ENCODE peak calls at places on chromosome 17, in eight cellular contexts. One of them, this sample, is unnamed.

GRCh38 chr17:39867891-39868553 is at the start of gene ZPBP2:
- DNase-seq in K562: no peak
- DNase-seq in Panc1: no peak
- DNase-seq in mesothelial cell of epicardium: no peak
- DNase-seq in activated B cell treated with CpG ODN at 0.5 μM for 24 hours: peak; percentile 58
- DNase-seq in left ventricle myocardium inferior: no peak
- DNase-seq in transverse colon: peak; percentile 15
- DNase-seq in RWPE1: no peak
- DNase-seq in this sample: no peak

GRCh38 chr17:35931794-35932419 is 1.3 kb upstream of the RDM1 start:
- DNase-seq in RWPE1: no peak
- DNase-seq in left ventricle myocardium inferior: no peak
- DNase-seq in activated B cell treated with CpG ODN at 0.5 μM for 24 hours: no peak
- DNase-seq in Panc1: no peak
- DNase-seq in mesothelial cell of epicardium: no peak
- DNase-seq in K562: peak; percentile 55
- DNase-seq in transverse colon: no peak
- DNase-seq in this sample: no peak

GRCh38 chr17:38442548-38442947 is 14.3 kb downstream of the ARHGAP23 start:
- DNase-seq in K562: no peak
- DNase-seq in Panc1: no peak
- DNase-seq in transverse colon: no peak
- DNase-seq in left ventricle myocardium inferior: no peak
- DNase-seq in mesothelial cell of epicardium: no peak
- DNase-seq in RWPE1: no peak
- DNase-seq in activated B cell treated with CpG ODN at 0.5 μM for 24 hours: no peak
- DNase-seq in this sample: no peak

GRCh38 chr17:45405250-45406086 is 27.2 kb downstream of the ARHGAP27 start:
- DNase-seq in activated B cell treated with CpG ODN at 0.5 μM for 24 hours: no peak
- DNase-seq in Panc1: no peak
- DNase-seq in left ventricle myocardium inferior: no peak
- DNase-seq in RWPE1: no peak
- DNase-seq in transverse colon: peak; percentile 89
- DNase-seq in K562: peak; percentile 87
- DNase-seq in mesothelial cell of epicardium: no peak
- DNase-seq in this sample: peak; percentile 42

GRCh38 chr17:41549596-41550039 is 21.5 kb upstream of the KRT19 start:
- DNase-seq in mesothelial cell of epicardium: peak; percentile 60
- DNase-seq in transverse colon: peak; percentile 78
- DNase-seq in Panc1: no peak
- DNase-seq in activated B cell treated with CpG ODN at 0.5 μM for 24 hours: no peak
- DNase-seq in left ventricle myocardium inferior: no peak
- DNase-seq in K562: peak; percentile 78
- DNase-seq in RWPE1: no peak
- DNase-seq in this sample: no peak

GRCh38 chr17:43953746-43954145 is at the start of gene PYY:
- DNase-seq in K562: no peak
- DNase-seq in RWPE1: no peak
- DNase-seq in activated B cell treated with CpG ODN at 0.5 μM for 24 hours: no peak
- DNase-seq in mesothelial cell of epicardium: no peak
- DNase-seq in transverse colon: no peak
- DNase-seq in left ventricle myocardium inferior: no peak
- DNase-seq in Panc1: no peak
- DNase-seq in this sample: no peak

GRCh38 chr17:79607941-79608728 is 2.7 kb downstream of the RBFOX3 start:
- DNase-seq in left ventricle myocardium inferior: no peak
- DNase-seq in activated B cell treated with CpG ODN at 0.5 μM for 24 hours: no peak
- DNase-seq in K562: peak; percentile 34
- DNase-seq in mesothelial cell of epicardium: peak; percentile 75
- DNase-seq in RWPE1: peak; percentile 38
- DNase-seq in Panc1: no peak
- DNase-seq in transverse colon: peak; percentile 20
- DNase-seq in this sample: no peak

GRCh38 chr17:284676-285355 is 67.8 kb downstream of the RPH3AL start:
- DNase-seq in activated B cell treated with CpG ODN at 0.5 μM for 24 hours: no peak
- DNase-seq in mesothelial cell of epicardium: no peak
- DNase-seq in left ventricle myocardium inferior: no peak
- DNase-seq in RWPE1: no peak
- DNase-seq in K562: no peak
- DNase-seq in transverse colon: no peak
- DNase-seq in Panc1: no peak
- DNase-seq in this sample: no peak

GRCh38 chr17:40607641-40608040 is 40.0 kb downstream of the SMARCE1 start:
- DNase-seq in transverse colon: no peak
- DNase-seq in mesothelial cell of epicardium: no peak
- DNase-seq in K562: no peak
- DNase-seq in left ventricle myocardium inferior: no peak
- DNase-seq in RWPE1: no peak
- DNase-seq in Panc1: no peak
- DNase-seq in activated B cell treated with CpG ODN at 0.5 μM for 24 hours: no peak
- DNase-seq in this sample: no peak

GRCh38 chr17:27579304-27579703 is 51.7 kb upstream of the LGALS9 start:
- DNase-seq in mesothelial cell of epicardium: no peak
- DNase-seq in K562: no peak
- DNase-seq in left ventricle myocardium inferior: no peak
- DNase-seq in Panc1: no peak
- DNase-seq in RWPE1: no peak
- DNase-seq in activated B cell treated with CpG ODN at 0.5 μM for 24 hours: no peak
- DNase-seq in transverse colon: no peak
- DNase-seq in this sample: no peak

GRCh38 chr17:42456223-42457106 is 2.2 kb upstream of the ATP6V0A1 start:
- DNase-seq in mesothelial cell of epicardium: no peak
- DNase-seq in activated B cell treated with CpG ODN at 0.5 μM for 24 hours: no peak
- DNase-seq in Panc1: no peak
- DNase-seq in left ventricle myocardium inferior: no peak
- DNase-seq in RWPE1: peak; percentile 27
- DNase-seq in K562: peak; percentile 77
- DNase-seq in transverse colon: no peak
- DNase-seq in this sample: no peak

GRCh38 chr17:77390870-77391269 is 250.1 kb downstream of the SEC14L1 start:
- DNase-seq in left ventricle myocardium inferior: no peak
- DNase-seq in transverse colon: no peak
- DNase-seq in mesothelial cell of epicardium: no peak
- DNase-seq in RWPE1: no peak
- DNase-seq in K562: no peak
- DNase-seq in Panc1: no peak
- DNase-seq in activated B cell treated with CpG ODN at 0.5 μM for 24 hours: no peak
- DNase-seq in this sample: no peak

GRCh38 chr17:49576121-49576905 is 642 bp downstream of the NXPH3 start:
- DNase-seq in K562: peak; percentile 47
- DNase-seq in RWPE1: peak; percentile 58
- DNase-seq in activated B cell treated with CpG ODN at 0.5 μM for 24 hours: no peak
- DNase-seq in left ventricle myocardium inferior: peak; percentile 66
- DNase-seq in Panc1: no peak
- DNase-seq in mesothelial cell of epicardium: peak; percentile 49
- DNase-seq in transverse colon: no peak
- DNase-seq in this sample: no peak

GRCh38 chr17:40432864-40433528 is 10.3 kb upstream of the IGFBP4 start:
- DNase-seq in Panc1: no peak
- DNase-seq in K562: peak; percentile 37
- DNase-seq in left ventricle myocardium inferior: peak; percentile 38
- DNase-seq in RWPE1: no peak
- DNase-seq in mesothelial cell of epicardium: peak; percentile 51
- DNase-seq in transverse colon: peak; percentile 43
- DNase-seq in activated B cell treated with CpG ODN at 0.5 μM for 24 hours: no peak
- DNase-seq in this sample: no peak

GRCh38 chr17:49913226-49914095 is 55.5 kb upstream of the DLX4 start:
- DNase-seq in transverse colon: no peak
- DNase-seq in RWPE1: no peak
- DNase-seq in left ventricle myocardium inferior: no peak
- DNase-seq in K562: peak; percentile 30
- DNase-seq in mesothelial cell of epicardium: no peak
- DNase-seq in activated B cell treated with CpG ODN at 0.5 μM for 24 hours: no peak
- DNase-seq in Panc1: no peak
- DNase-seq in this sample: no peak

GRCh38 chr17:6279659-6280058 is 155.3 kb downstream of the AIPL1 start:
- DNase-seq in left ventricle myocardium inferior: no peak
- DNase-seq in K562: peak; percentile 4
- DNase-seq in transverse colon: peak; percentile 71
- DNase-seq in mesothelial cell of epicardium: no peak
- DNase-seq in activated B cell treated with CpG ODN at 0.5 μM for 24 hours: no peak
- DNase-seq in RWPE1: peak; percentile 93
- DNase-seq in Panc1: peak; percentile 25
- DNase-seq in this sample: no peak

GRCh38 chr17:6274310-6274709 is 160.6 kb downstream of the AIPL1 start:
- DNase-seq in RWPE1: no peak
- DNase-seq in mesothelial cell of epicardium: no peak
- DNase-seq in left ventricle myocardium inferior: no peak
- DNase-seq in activated B cell treated with CpG ODN at 0.5 μM for 24 hours: no peak
- DNase-seq in transverse colon: no peak
- DNase-seq in Panc1: no peak
- DNase-seq in K562: no peak
- DNase-seq in this sample: no peak

GRCh38 chr17:6276711-6277110 is 158.2 kb downstream of the AIPL1 start:
- DNase-seq in transverse colon: no peak
- DNase-seq in RWPE1: no peak
- DNase-seq in K562: no peak
- DNase-seq in Panc1: no peak
- DNase-seq in left ventricle myocardium inferior: no peak
- DNase-seq in activated B cell treated with CpG ODN at 0.5 μM for 24 hours: no peak
- DNase-seq in mesothelial cell of epicardium: no peak
- DNase-seq in this sample: no peak
- TF ChIP-seq CTCF in transverse colon: no peak
- TF ChIP-seq CTCF in RWPE1: no peak
- TF ChIP-seq CTCF in K562: no peak
- TF ChIP-seq CTCF in Panc1: peak; percentile 28
- TF ChIP-seq CTCF in left ventricle myocardium inferior: peak; percentile 19
- TF ChIP-seq CTCF in activated B cell treated with CpG ODN at 0.5 μM for 24 hours: no peak
- TF ChIP-seq CTCF in mesothelial cell of epicardium: no peak
- TF ChIP-seq CTCF in this sample: no peak

DNA sequence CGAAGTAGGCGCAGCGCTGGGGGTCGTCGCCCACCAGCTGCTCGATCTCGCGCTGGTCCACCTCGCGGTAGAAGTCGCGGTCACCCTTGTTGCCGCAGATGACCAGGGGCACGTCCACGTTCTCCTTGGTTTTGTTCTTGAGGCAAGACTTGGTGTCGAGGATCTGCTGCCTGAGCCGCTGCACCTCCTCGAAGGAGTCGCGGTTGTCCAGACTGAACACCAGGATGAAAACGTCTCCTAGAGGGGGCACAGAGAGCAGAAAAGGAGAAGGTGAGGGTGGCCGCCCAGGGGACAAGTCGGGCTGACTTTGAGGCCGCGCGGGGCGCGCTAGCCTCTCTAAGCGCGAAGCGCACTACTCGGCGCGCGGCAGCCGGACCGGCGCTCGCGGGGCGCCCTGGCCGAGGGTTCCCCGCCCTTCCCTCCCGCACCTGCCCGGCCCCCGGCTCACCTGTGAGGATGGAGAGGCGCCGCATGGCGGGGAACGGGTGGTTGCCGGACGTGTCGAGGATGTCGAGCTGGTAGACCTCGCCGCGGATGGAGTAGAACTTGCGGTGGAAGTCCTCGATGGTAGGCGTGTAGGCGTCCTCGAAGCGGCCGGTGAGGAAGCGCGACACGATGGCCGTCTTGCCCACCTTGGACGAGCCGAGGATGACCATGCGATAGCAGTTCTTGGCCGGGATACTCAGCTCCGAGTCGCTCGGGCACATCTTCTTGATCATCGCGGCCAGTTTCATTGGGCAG is 577 bp downstream of the RASD1 start:
- DNase-seq in transverse colon: peak; percentile 33
- DNase-seq in left ventricle myocardium inferior: no peak
- DNase-seq in K562: no peak
- DNase-seq in mesothelial cell of epicardium: no peak
- DNase-seq in activated B cell treated with CpG ODN at 0.5 μM for 24 hours: no peak
- DNase-seq in RWPE1: no peak
- DNase-seq in Panc1: no peak
- DNase-seq in this sample: no peak
- TF ChIP-seq CTCF in transverse colon: no peak
- TF ChIP-seq CTCF in left ventricle myocardium inferior: no peak
- TF ChIP-seq CTCF in K562: no peak
- TF ChIP-seq CTCF in mesothelial cell of epicardium: no peak
- TF ChIP-seq CTCF in activated B cell treated with CpG ODN at 0.5 μM for 24 hours: no peak
- TF ChIP-seq CTCF in RWPE1: no peak
- TF ChIP-seq CTCF in Panc1: no peak
- TF ChIP-seq CTCF in this sample: no peak

GRCh38 chr17:72427761-72428109 is 306.9 kb downstream of the SOX9 start:
- DNase-seq in Panc1: no peak
- DNase-seq in left ventricle myocardium inferior: no peak
- DNase-seq in RWPE1: no peak
- DNase-seq in K562: no peak
- DNase-seq in mesothelial cell of epicardium: no peak
- DNase-seq in transverse colon: no peak
- DNase-seq in activated B cell treated with CpG ODN at 0.5 μM for 24 hours: no peak
- DNase-seq in this sample: no peak

GRCh38 chr17:72430611-72431432 is 310.0 kb downstream of the SOX9 start:
- DNase-seq in left ventricle myocardium inferior: no peak
- DNase-seq in activated B cell treated with CpG ODN at 0.5 μM for 24 hours: no peak
- DNase-seq in mesothelial cell of epicardium: no peak
- DNase-seq in RWPE1: no peak
- DNase-seq in K562: peak; percentile 6
- DNase-seq in transverse colon: peak; percentile 77
- DNase-seq in Panc1: no peak
- DNase-seq in this sample: no peak

GRCh38 chr17:72426321-72426720 is 305.5 kb downstream of the SOX9 start:
- DNase-seq in mesothelial cell of epicardium: no peak
- DNase-seq in left ventricle myocardium inferior: no peak
- DNase-seq in Panc1: no peak
- DNase-seq in transverse colon: no peak
- DNase-seq in K562: no peak
- DNase-seq in RWPE1: no peak
- DNase-seq in activated B cell treated with CpG ODN at 0.5 μM for 24 hours: no peak
- DNase-seq in this sample: no peak

GRCh38 chr17:72426948-72427760 is 306.3 kb downstream of the SOX9 start:
- DNase-seq in RWPE1: no peak
- DNase-seq in K562: no peak
- DNase-seq in transverse colon: peak; percentile 88
- DNase-seq in left ventricle myocardium inferior: no peak
- DNase-seq in mesothelial cell of epicardium: no peak
- DNase-seq in Panc1: no peak
- DNase-seq in activated B cell treated with CpG ODN at 0.5 μM for 24 hours: no peak
- DNase-seq in this sample: no peak

DNA sequence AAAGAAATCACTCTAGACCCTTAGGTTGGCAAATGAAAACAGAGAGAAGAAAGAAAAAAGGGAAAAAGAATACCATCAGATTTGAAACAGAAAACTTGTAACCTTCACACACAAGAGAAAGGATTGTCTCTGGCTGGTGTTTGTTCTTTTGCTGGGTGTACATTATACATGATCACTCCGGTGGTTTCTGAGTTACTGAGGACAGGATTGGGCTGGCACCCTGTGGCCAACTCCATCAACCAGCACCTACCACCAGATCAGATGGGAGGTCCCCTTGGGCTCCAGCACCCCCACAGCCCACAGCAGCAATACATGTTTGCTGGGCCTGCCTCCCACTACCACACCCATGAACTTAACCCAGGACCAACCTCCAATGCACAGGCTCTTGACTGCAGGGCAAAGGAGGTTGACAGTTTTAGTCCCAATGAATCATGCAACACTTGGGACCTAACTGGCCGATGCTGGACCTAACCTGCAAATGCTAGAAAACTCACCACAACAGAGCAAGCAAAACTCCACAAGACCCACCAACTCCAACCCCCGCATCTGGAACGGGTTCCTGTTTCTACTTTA is 308.3 kb downstream of the SOX9 start:
- DNase-seq in K562: no peak
- DNase-seq in transverse colon: peak; percentile 31
- DNase-seq in Panc1: no peak
- DNase-seq in left ventricle myocardium inferior: no peak
- DNase-seq in activated B cell treated with CpG ODN at 0.5 μM for 24 hours: no peak
- DNase-seq in mesothelial cell of epicardium: no peak
- DNase-seq in RWPE1: no peak
- DNase-seq in this sample: no peak
- TF ChIP-seq CTCF in K562: no peak
- TF ChIP-seq CTCF in transverse colon: no peak
- TF ChIP-seq CTCF in Panc1: no peak
- TF ChIP-seq CTCF in left ventricle myocardium inferior: no peak
- TF ChIP-seq CTCF in activated B cell treated with CpG ODN at 0.5 μM for 24 hours: no peak
- TF ChIP-seq CTCF in mesothelial cell of epicardium: no peak
- TF ChIP-seq CTCF in RWPE1: no peak
- TF ChIP-seq CTCF in this sample: no peak

GRCh38 chr17:47669060-47669459 is 19.3 kb downstream of the KPNB1 start:
- DNase-seq in K562: no peak
- DNase-seq in RWPE1: no peak
- DNase-seq in transverse colon: no peak
- DNase-seq in mesothelial cell of epicardium: no peak
- DNase-seq in Panc1: no peak
- DNase-seq in activated B cell treated with CpG ODN at 0.5 μM for 24 hours: no peak
- DNase-seq in left ventricle myocardium inferior: no peak
- DNase-seq in this sample: no peak
- TF ChIP-seq CTCF in K562: no peak
- TF ChIP-seq CTCF in RWPE1: no peak
- TF ChIP-seq CTCF in transverse colon: no peak
- TF ChIP-seq CTCF in mesothelial cell of epicardium: no peak
- TF ChIP-seq CTCF in Panc1: no peak
- TF ChIP-seq CTCF in activated B cell treated with CpG ODN at 0.5 μM for 24 hours: no peak
- TF ChIP-seq CTCF in left ventricle myocardium inferior: no peak
- TF ChIP-seq CTCF in this sample: no peak

This sample was measured in CD14-positive monocyte.